ENCODE peak calls at places on chromosomes 11 and 22, in six cellular contexts. One of them, this sample, is unnamed.

GRCh38 chr22:23608583-23608982 is 23.5 kb downstream of the DRICH1 start:
- DNase-seq in trophoblast cell: no peak
- DNase-seq in IMR-90: peak
- DNase-seq in mesenchymal stem cell: peak
- DNase-seq in H9: peak
- DNase-seq in H1: peak
- DNase-seq in this sample: peak

GRCh38 chr22:44352378-44353062 is 39.8 kb upstream of the SHISAL1 start:
- DNase-seq in trophoblast cell: no peak
- DNase-seq in IMR-90: no peak
- DNase-seq in mesenchymal stem cell: no peak
- DNase-seq in H9: no peak
- DNase-seq in H1: no peak
- DNase-seq in this sample: no peak

GRCh38 chr22:42939941-42940653 is 74.9 kb downstream of the PACSIN2 start:
- DNase-seq in trophoblast cell: no peak
- DNase-seq in IMR-90: peak
- DNase-seq in mesenchymal stem cell: peak
- DNase-seq in H9: no peak
- DNase-seq in H1: no peak
- DNase-seq in this sample: no peak

GRCh38 chr22:17964647-17965046 is 59.7 kb downstream of the MICAL3 start:
- DNase-seq in trophoblast cell: no peak
- DNase-seq in IMR-90: no peak
- DNase-seq in mesenchymal stem cell: no peak
- DNase-seq in H9: no peak
- DNase-seq in H1: no peak
- DNase-seq in this sample: no peak

GRCh38 chr11:64290894-64291745 is at the start of gene KCNK4:
- DNase-seq in trophoblast cell: no peak
- DNase-seq in IMR-90: no peak
- DNase-seq in mesenchymal stem cell: no peak
- DNase-seq in H9: no peak
- DNase-seq in H1: peak
- DNase-seq in this sample: no peak

GRCh38 chr11:36500315-36500721 is 9.8 kb downstream of the TRAF6 start:
- DNase-seq in trophoblast cell: no peak
- DNase-seq in IMR-90: peak
- DNase-seq in mesenchymal stem cell: peak
- DNase-seq in H9: no peak
- DNase-seq in H1: no peak
- DNase-seq in this sample: peak

GRCh38 chr11:121930004-121930965 is 185.7 kb downstream of the BLID start:
- DNase-seq in trophoblast cell: no peak
- DNase-seq in IMR-90: peak
- DNase-seq in mesenchymal stem cell: no peak
- DNase-seq in H9: no peak
- DNase-seq in H1: no peak
- DNase-seq in this sample: no peak

GRCh38 chr11:46856605-46857339 is 10.7 kb upstream of the CKAP5 start:
- DNase-seq in trophoblast cell: no peak
- DNase-seq in IMR-90: no peak
- DNase-seq in mesenchymal stem cell: no peak
- DNase-seq in H9: no peak
- DNase-seq in H1: no peak
- DNase-seq in this sample: no peak

GRCh38 chr11:69654001-69654659 is 13.2 kb downstream of the CCND1 start:
- DNase-seq in trophoblast cell: no peak
- DNase-seq in IMR-90: no peak
- DNase-seq in mesenchymal stem cell: no peak
- DNase-seq in H9: peak
- DNase-seq in H1: no peak
- DNase-seq in this sample: no peak

GRCh38 chr11:128208329-128209220 is 378.8 kb downstream of the ETS1 start:
- DNase-seq in trophoblast cell: peak
- DNase-seq in IMR-90: peak
- DNase-seq in mesenchymal stem cell: peak
- DNase-seq in H9: no peak
- DNase-seq in H1: no peak
- DNase-seq in this sample: no peak

GRCh38 chr11:73342633-73343032 is 33.6 kb upstream of the RELT start:
- DNase-seq in trophoblast cell: no peak
- DNase-seq in IMR-90: no peak
- DNase-seq in mesenchymal stem cell: no peak
- DNase-seq in H9: peak
- DNase-seq in H1: no peak
- DNase-seq in this sample: no peak

GRCh38 chr11:66363187-66363601 is 8.4 kb downstream of the SLC29A2 start:
- DNase-seq in trophoblast cell: no peak
- DNase-seq in IMR-90: no peak
- DNase-seq in mesenchymal stem cell: no peak
- DNase-seq in H9: no peak
- DNase-seq in H1: no peak
- DNase-seq in this sample: no peak

GRCh38 chr11:334264-335033 is 13.8 kb upstream of the IFITM3 start:
- DNase-seq in trophoblast cell: peak
- DNase-seq in IMR-90: no peak
- DNase-seq in mesenchymal stem cell: peak
- DNase-seq in H9: peak
- DNase-seq in H1: peak
- DNase-seq in this sample: no peak

GRCh38 chr11:67456068-67456705 is 1.0 kb downstream of the CABP4 start:
- DNase-seq in trophoblast cell: no peak
- DNase-seq in IMR-90: no peak
- DNase-seq in mesenchymal stem cell: no peak
- DNase-seq in H9: no peak
- DNase-seq in H1: no peak
- DNase-seq in this sample: no peak

GRCh38 chr11:126886636-126887035 is 113.9 kb downstream of the KIRREL3 start:
- DNase-seq in trophoblast cell: no peak
- DNase-seq in IMR-90: no peak
- DNase-seq in mesenchymal stem cell: no peak
- DNase-seq in H9: no peak
- DNase-seq in H1: no peak
- DNase-seq in this sample: no peak

GRCh38 chr22:46815896-46816721 is 53.7 kb downstream of the TBC1D22A start:
- DNase-seq in trophoblast cell: no peak
- DNase-seq in IMR-90: peak
- DNase-seq in mesenchymal stem cell: peak
- DNase-seq in H9: no peak
- DNase-seq in H1: peak
- DNase-seq in this sample: no peak

GRCh38 chr11:38693306-38693705 is 2095.3 kb upstream of the RAG2 start:
- DNase-seq in trophoblast cell: no peak
- DNase-seq in IMR-90: no peak
- DNase-seq in mesenchymal stem cell: no peak
- DNase-seq in H9: no peak
- DNase-seq in H1: no peak
- DNase-seq in this sample: no peak

GRCh38 chr22:48070760-48071159 is 1308.3 kb downstream of the TBC1D22A start:
- DNase-seq in trophoblast cell: no peak
- DNase-seq in IMR-90: no peak
- DNase-seq in mesenchymal stem cell: no peak
- DNase-seq in H9: peak
- DNase-seq in H1: no peak
- DNase-seq in this sample: no peak

GRCh38 chr22:47023871-47024270 is 261.4 kb downstream of the TBC1D22A start:
- DNase-seq in trophoblast cell: no peak
- DNase-seq in IMR-90: no peak
- DNase-seq in mesenchymal stem cell: no peak
- DNase-seq in H9: no peak
- DNase-seq in H1: no peak
- DNase-seq in this sample: no peak

GRCh38 chr11:96187779-96188624 is 155.0 kb downstream of the MAML2 start:
- DNase-seq in trophoblast cell: peak
- DNase-seq in IMR-90: peak
- DNase-seq in mesenchymal stem cell: peak
- DNase-seq in H9: no peak
- DNase-seq in H1: no peak
- DNase-seq in this sample: no peak

GRCh38 chr11:279966-280761 is 2.0 kb downstream of the NLRP6 start:
- DNase-seq in trophoblast cell: no peak
- DNase-seq in IMR-90: peak
- DNase-seq in mesenchymal stem cell: no peak
- DNase-seq in H9: no peak
- DNase-seq in H1: peak
- DNase-seq in this sample: no peak

GRCh38 chr22:45552580-45553332 is 50.1 kb downstream of the FBLN1 start:
- DNase-seq in trophoblast cell: no peak
- DNase-seq in IMR-90: peak
- DNase-seq in mesenchymal stem cell: peak
- DNase-seq in H9: peak
- DNase-seq in H1: no peak
- DNase-seq in this sample: no peak

GRCh38 chr11:3189193-3189843 is 24.2 kb upstream of the OSBPL5 start:
- DNase-seq in trophoblast cell: no peak
- DNase-seq in IMR-90: no peak
- DNase-seq in mesenchymal stem cell: no peak
- DNase-seq in H9: peak
- DNase-seq in H1: peak
- DNase-seq in this sample: no peak

GRCh38 chr22:49771266-49772065 is 56.2 kb downstream of the BRD1 start:
- DNase-seq in trophoblast cell: no peak
- DNase-seq in IMR-90: no peak
- DNase-seq in mesenchymal stem cell: no peak
- DNase-seq in H9: no peak
- DNase-seq in H1: peak
- DNase-seq in this sample: no peak
- H4K91ac ChIP-seq in trophoblast cell: no peak
- H4K91ac ChIP-seq in IMR-90: no peak
- H4K91ac ChIP-seq in mesenchymal stem cell: no peak
- H4K91ac ChIP-seq in H9: no peak
- H4K91ac ChIP-seq in H1: no peak
- H4K91ac ChIP-seq in this sample: no peak

DNA sequence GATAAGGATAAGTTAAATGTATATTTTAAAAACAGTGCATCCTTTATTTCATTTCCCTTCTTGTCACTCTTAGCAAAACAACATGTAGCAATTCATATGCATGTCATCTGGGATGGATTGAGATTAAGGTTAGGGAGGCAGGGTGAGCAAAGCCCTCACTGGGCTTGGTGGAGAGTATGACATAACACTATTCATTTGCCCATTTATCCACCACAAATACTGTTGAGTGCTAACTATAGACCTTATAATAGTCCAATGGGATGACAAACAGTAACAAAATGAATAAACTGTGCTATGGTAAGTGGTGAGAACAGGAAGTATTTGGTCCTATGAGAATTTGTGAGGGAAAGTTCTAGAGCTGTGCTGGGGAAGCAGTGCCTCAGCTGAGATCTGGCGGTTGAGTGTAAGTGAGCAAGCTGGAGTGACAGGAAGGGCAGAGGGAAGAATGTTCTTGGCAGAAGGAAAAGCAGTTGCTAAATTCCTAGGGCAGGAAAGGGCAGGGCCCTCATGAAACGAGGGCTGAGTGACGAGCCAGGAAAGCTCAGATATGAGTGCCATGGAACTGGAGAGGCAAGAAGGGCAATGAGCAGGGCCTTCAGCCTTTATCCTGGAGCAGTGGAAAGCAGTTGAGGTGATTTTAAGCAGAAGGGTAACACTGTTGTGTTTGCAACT is 6.7 kb downstream of the HSD17B12 start:
- DNase-seq in trophoblast cell: no peak
- DNase-seq in IMR-90: peak
- DNase-seq in mesenchymal stem cell: peak
- DNase-seq in H9: no peak
- DNase-seq in H1: no peak
- DNase-seq in this sample: no peak
- H4K91ac ChIP-seq in trophoblast cell: no peak
- H4K91ac ChIP-seq in IMR-90: no peak
- H4K91ac ChIP-seq in mesenchymal stem cell: no peak
- H4K91ac ChIP-seq in H9: no peak
- H4K91ac ChIP-seq in H1: no peak
- H4K91ac ChIP-seq in this sample: no peak

DNA sequence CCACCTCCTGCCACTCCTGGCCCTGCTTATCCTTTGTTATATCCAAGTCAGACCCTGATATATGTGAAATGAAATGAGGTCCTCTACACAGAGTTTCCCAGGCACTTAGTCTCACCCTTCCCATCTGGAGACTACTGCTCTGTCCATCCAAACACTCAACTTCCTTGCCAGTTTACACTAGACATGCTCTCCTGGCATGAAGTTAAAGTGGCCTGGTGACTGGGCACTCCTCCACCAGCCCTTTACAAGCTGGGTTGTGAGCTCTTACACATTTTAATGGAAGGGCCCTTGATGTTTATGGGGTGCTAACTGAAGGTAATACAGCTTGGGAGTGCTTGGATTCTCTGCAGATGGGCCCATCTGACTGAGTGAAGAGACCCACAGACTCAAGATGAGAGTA is 216.1 kb upstream of the NARS2 start:
- DNase-seq in trophoblast cell: no peak
- DNase-seq in IMR-90: no peak
- DNase-seq in mesenchymal stem cell: no peak
- DNase-seq in H9: no peak
- DNase-seq in H1: no peak
- DNase-seq in this sample: no peak
- H4K91ac ChIP-seq in trophoblast cell: no peak
- H4K91ac ChIP-seq in IMR-90: peak
- H4K91ac ChIP-seq in mesenchymal stem cell: no peak
- H4K91ac ChIP-seq in H9: no peak
- H4K91ac ChIP-seq in H1: no peak
- H4K91ac ChIP-seq in this sample: no peak

GRCh38 chr11:134611537-134611936 is 199.5 kb upstream of the B3GAT1 start:
- DNase-seq in trophoblast cell: no peak
- DNase-seq in IMR-90: no peak
- DNase-seq in mesenchymal stem cell: no peak
- DNase-seq in H9: no peak
- DNase-seq in H1: peak
- DNase-seq in this sample: no peak

GRCh38 chr11:134615041-134615615 is 203.1 kb upstream of the B3GAT1 start:
- DNase-seq in trophoblast cell: no peak
- DNase-seq in IMR-90: no peak
- DNase-seq in mesenchymal stem cell: no peak
- DNase-seq in H9: no peak
- DNase-seq in H1: peak
- DNase-seq in this sample: no peak

GRCh38 chr11:134614141-134614540 is 202.1 kb upstream of the B3GAT1 start:
- DNase-seq in trophoblast cell: no peak
- DNase-seq in IMR-90: no peak
- DNase-seq in mesenchymal stem cell: no peak
- DNase-seq in H9: no peak
- DNase-seq in H1: peak
- DNase-seq in this sample: no peak

GRCh38 chr11:134612416-134613030 is 200.5 kb upstream of the B3GAT1 start:
- DNase-seq in trophoblast cell: no peak
- DNase-seq in IMR-90: no peak
- DNase-seq in mesenchymal stem cell: no peak
- DNase-seq in H9: no peak
- DNase-seq in H1: peak
- DNase-seq in this sample: no peak

DNA sequence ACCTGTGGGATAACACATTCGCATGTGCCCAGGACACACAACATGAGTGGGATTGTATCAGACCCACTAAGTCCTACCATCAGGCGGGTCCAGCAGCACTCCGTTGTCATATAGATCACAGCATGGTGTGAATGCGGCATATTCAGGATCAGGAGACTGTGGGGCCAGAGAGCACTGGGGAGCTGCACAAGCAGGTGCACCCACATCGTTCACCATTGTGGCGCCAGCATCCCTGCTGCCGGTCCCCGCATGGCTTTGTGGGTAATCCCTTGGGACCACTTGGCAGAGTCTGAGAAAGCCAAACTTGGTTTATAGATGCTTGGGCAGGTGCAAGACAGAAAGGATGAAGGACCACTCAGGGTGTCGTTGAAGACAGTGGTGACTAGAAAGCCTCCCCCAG is 201.6 kb upstream of the B3GAT1 start:
- DNase-seq in trophoblast cell: no peak
- DNase-seq in IMR-90: no peak
- DNase-seq in mesenchymal stem cell: no peak
- DNase-seq in H9: no peak
- DNase-seq in H1: peak
- DNase-seq in this sample: no peak
- H4K91ac ChIP-seq in trophoblast cell: no peak
- H4K91ac ChIP-seq in IMR-90: no peak
- H4K91ac ChIP-seq in mesenchymal stem cell: no peak
- H4K91ac ChIP-seq in H9: no peak
- H4K91ac ChIP-seq in H1: no peak
- H4K91ac ChIP-seq in this sample: no peak

This sample was measured in neuronal stem cell.